ENCODE peak calls at places on chromosomes 3 and 15, in nine cellular contexts. One of them, this sample, is unnamed. For H3K4me1, the result is how much of the 10 kb centered on the place peaks cover.

GRCh38 chr3:168467085-168467714 is 371.5 kb upstream of the GOLIM4 start:
- DNase-seq in stomach: no peak
- DNase-seq in right cardiac atrium: peak
- DNase-seq in body of pancreas: no peak
- DNase-seq in HCT116: no peak
- DNase-seq in upper lobe of left lung: peak
- DNase-seq in mammary epithelial cell: peak
- DNase-seq in ascending aorta: no peak
- DNase-seq in GM23338: peak
- DNase-seq in this sample: peak

GRCh38 chr15:78035319-78035718 is 42.2 kb downstream of the TBC1D2B start:
- DNase-seq in upper lobe of left lung: peak
- DNase-seq in body of pancreas: no peak
- DNase-seq in HCT116: no peak
- DNase-seq in right cardiac atrium: no peak
- DNase-seq in stomach: peak
- DNase-seq in ascending aorta: no peak
- DNase-seq in GM23338: no peak
- DNase-seq in mammary epithelial cell: no peak
- DNase-seq in this sample: no peak

GRCh38 chr3:119388577-119388976 is 74.8 kb downstream of the TMEM39A start:
- DNase-seq in HCT116: no peak
- DNase-seq in mammary epithelial cell: no peak
- DNase-seq in right cardiac atrium: no peak
- DNase-seq in ascending aorta: no peak
- DNase-seq in stomach: no peak
- DNase-seq in GM23338: peak
- DNase-seq in upper lobe of left lung: no peak
- DNase-seq in body of pancreas: peak
- DNase-seq in this sample: no peak

GRCh38 chr15:31468911-31469800 is 142.5 kb downstream of the KLF13 start:
- DNase-seq in mammary epithelial cell: no peak
- DNase-seq in stomach: no peak
- DNase-seq in body of pancreas: no peak
- DNase-seq in ascending aorta: peak
- DNase-seq in GM23338: no peak
- DNase-seq in right cardiac atrium: peak
- DNase-seq in upper lobe of left lung: no peak
- DNase-seq in HCT116: no peak
- DNase-seq in this sample: peak

GRCh38 chr3:151268267-151269235 is 9.8 kb downstream of the P2RY14 start:
- DNase-seq in body of pancreas: no peak
- DNase-seq in upper lobe of left lung: no peak
- DNase-seq in mammary epithelial cell: no peak
- DNase-seq in HCT116: no peak
- DNase-seq in stomach: no peak
- DNase-seq in ascending aorta: no peak
- DNase-seq in right cardiac atrium: no peak
- DNase-seq in GM23338: no peak
- DNase-seq in this sample: peak

GRCh38 chr15:71301958-71302621 is 186.8 kb downstream of the THSD4 start:
- DNase-seq in mammary epithelial cell: no peak
- DNase-seq in HCT116: no peak
- DNase-seq in body of pancreas: no peak
- DNase-seq in stomach: no peak
- DNase-seq in right cardiac atrium: no peak
- DNase-seq in GM23338: no peak
- DNase-seq in upper lobe of left lung: no peak
- DNase-seq in ascending aorta: no peak
- DNase-seq in this sample: no peak

GRCh38 chr3:69200384-69201068 is 78.1 kb upstream of the LMOD3 start:
- DNase-seq in right cardiac atrium: no peak
- DNase-seq in ascending aorta: no peak
- DNase-seq in body of pancreas: peak
- DNase-seq in mammary epithelial cell: peak
- DNase-seq in HCT116: no peak
- DNase-seq in upper lobe of left lung: peak
- DNase-seq in GM23338: peak
- DNase-seq in stomach: peak
- DNase-seq in this sample: peak

GRCh38 chr3:131541288-131541687 is 38.5 kb upstream of the MRPL3 start:
- DNase-seq in mammary epithelial cell: no peak
- DNase-seq in GM23338: no peak
- DNase-seq in HCT116: no peak
- DNase-seq in ascending aorta: no peak
- DNase-seq in body of pancreas: no peak
- DNase-seq in upper lobe of left lung: no peak
- DNase-seq in stomach: no peak
- DNase-seq in right cardiac atrium: no peak
- DNase-seq in this sample: no peak

GRCh38 chr3:69941037-69941436 is 58.5 kb upstream of the SAMMSON start:
- DNase-seq in HCT116: no peak
- DNase-seq in body of pancreas: no peak
- DNase-seq in GM23338: no peak
- DNase-seq in upper lobe of left lung: no peak
- DNase-seq in right cardiac atrium: no peak
- DNase-seq in ascending aorta: no peak
- DNase-seq in mammary epithelial cell: no peak
- DNase-seq in stomach: no peak
- DNase-seq in this sample: no peak

GRCh38 chr3:23944007-23944760 is 902 bp upstream of the NR1D2 start:
- DNase-seq in ascending aorta: no peak
- DNase-seq in GM23338: no peak
- DNase-seq in right cardiac atrium: no peak
- DNase-seq in upper lobe of left lung: no peak
- DNase-seq in stomach: no peak
- DNase-seq in body of pancreas: no peak
- DNase-seq in HCT116: no peak
- DNase-seq in mammary epithelial cell: no peak
- DNase-seq in this sample: no peak

GRCh38 chr3:137224464-137224863 is 266.7 kb downstream of the IL20RB start:
- DNase-seq in upper lobe of left lung: no peak
- DNase-seq in right cardiac atrium: no peak
- DNase-seq in body of pancreas: no peak
- DNase-seq in HCT116: no peak
- DNase-seq in ascending aorta: no peak
- DNase-seq in stomach: no peak
- DNase-seq in GM23338: no peak
- DNase-seq in mammary epithelial cell: no peak
- DNase-seq in this sample: no peak

GRCh38 chr3:87370007-87370406 is 93.6 kb upstream of the POU1F1 start:
- DNase-seq in right cardiac atrium: no peak
- DNase-seq in body of pancreas: no peak
- DNase-seq in upper lobe of left lung: no peak
- DNase-seq in mammary epithelial cell: no peak
- DNase-seq in stomach: no peak
- DNase-seq in HCT116: no peak
- DNase-seq in ascending aorta: no peak
- DNase-seq in GM23338: peak
- DNase-seq in this sample: no peak

GRCh38 chr15:98382139-98382538 is 266.2 kb upstream of the IGF1R start:
- DNase-seq in right cardiac atrium: no peak
- DNase-seq in mammary epithelial cell: no peak
- DNase-seq in GM23338: peak
- DNase-seq in HCT116: no peak
- DNase-seq in ascending aorta: no peak
- DNase-seq in stomach: no peak
- DNase-seq in upper lobe of left lung: no peak
- DNase-seq in body of pancreas: no peak
- DNase-seq in this sample: no peak

GRCh38 chr3:41419809-41420208 is 220.5 kb downstream of the CTNNB1 start:
- DNase-seq in HCT116: no peak
- DNase-seq in GM23338: no peak
- DNase-seq in ascending aorta: no peak
- DNase-seq in right cardiac atrium: peak
- DNase-seq in body of pancreas: no peak
- DNase-seq in mammary epithelial cell: no peak
- DNase-seq in stomach: no peak
- DNase-seq in upper lobe of left lung: no peak
- DNase-seq in this sample: no peak

GRCh38 chr3:72888546-72889309 is 882 bp downstream of the GXYLT2 start:
- DNase-seq in ascending aorta: no peak
- DNase-seq in mammary epithelial cell: peak
- DNase-seq in body of pancreas: peak
- DNase-seq in upper lobe of left lung: no peak
- DNase-seq in right cardiac atrium: no peak
- DNase-seq in HCT116: no peak
- DNase-seq in stomach: no peak
- DNase-seq in GM23338: peak
- DNase-seq in this sample: no peak

DNA sequence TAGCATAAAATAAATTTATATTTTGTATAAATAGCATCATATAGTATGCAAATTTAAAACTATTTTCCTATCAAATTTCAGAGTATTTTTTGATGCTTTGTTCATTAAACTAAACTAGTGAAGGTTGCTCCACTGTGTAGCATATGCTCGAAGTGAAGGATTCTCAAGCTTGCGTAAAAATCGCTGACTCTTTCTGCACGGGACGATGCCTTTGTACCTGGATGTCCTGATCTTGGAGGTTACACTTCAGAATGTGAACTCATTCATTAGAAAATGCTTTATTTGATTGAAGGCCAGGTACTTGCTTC is 305.0 kb downstream of the WDR72 start:
- DNase-seq in GM23338: no peak
- DNase-seq in HCT116: no peak
- DNase-seq in mammary epithelial cell: no peak
- DNase-seq in ascending aorta: no peak
- DNase-seq in body of pancreas: peak
- DNase-seq in right cardiac atrium: no peak
- DNase-seq in stomach: no peak
- DNase-seq in upper lobe of left lung: no peak
- DNase-seq in this sample: no peak
- H3K4me3 ChIP-seq in GM23338: no peak
- H3K4me3 ChIP-seq in HCT116: no peak
- H3K4me3 ChIP-seq in mammary epithelial cell: no peak
- H3K4me3 ChIP-seq in ascending aorta: no peak
- H3K4me3 ChIP-seq in body of pancreas: no peak
- H3K4me3 ChIP-seq in right cardiac atrium: no peak
- H3K4me3 ChIP-seq in stomach: no peak
- H3K4me3 ChIP-seq in upper lobe of left lung: no peak
- H3K4me3 ChIP-seq in this sample: no peak

DNA sequence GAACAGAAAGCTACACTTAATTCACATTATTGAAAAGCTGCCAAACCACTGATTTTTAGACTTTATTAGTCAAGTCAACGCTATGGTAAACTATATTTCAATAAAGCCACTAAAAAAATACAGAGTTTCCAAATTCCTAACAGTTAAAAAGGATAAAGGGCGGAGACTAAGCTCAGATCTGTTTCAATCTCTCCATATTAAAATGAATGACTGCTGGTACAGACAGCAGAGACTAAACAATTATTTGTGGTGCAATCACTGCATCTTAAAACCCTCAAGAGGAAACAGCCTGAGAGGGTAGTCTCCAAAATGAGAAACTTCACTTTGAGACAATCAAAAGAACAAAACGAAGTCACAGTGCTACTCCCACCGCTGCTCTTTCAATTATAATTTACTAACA is 1.3 kb downstream of the UBP1 start:
- DNase-seq in ascending aorta: no peak
- DNase-seq in body of pancreas: no peak
- DNase-seq in HCT116: no peak
- DNase-seq in stomach: no peak
- DNase-seq in mammary epithelial cell: no peak
- DNase-seq in GM23338: no peak
- DNase-seq in right cardiac atrium: no peak
- DNase-seq in upper lobe of left lung: no peak
- DNase-seq in this sample: no peak
- H3K4me1 ChIP-seq in ascending aorta: under half
- H3K4me1 ChIP-seq in body of pancreas: half or more
- H3K4me1 ChIP-seq in HCT116: under half
- H3K4me1 ChIP-seq in stomach: half or more
- H3K4me1 ChIP-seq in mammary epithelial cell: under half
- H3K4me1 ChIP-seq in GM23338: under half
- H3K4me1 ChIP-seq in right cardiac atrium: under half
- H3K4me1 ChIP-seq in upper lobe of left lung: under half
- H3K4me1 ChIP-seq in this sample: under half

GRCh38 chr3:19229086-19229485 is 80.8 kb downstream of the KCNH8 start:
- DNase-seq in mammary epithelial cell: no peak
- DNase-seq in body of pancreas: no peak
- DNase-seq in right cardiac atrium: no peak
- DNase-seq in stomach: no peak
- DNase-seq in HCT116: no peak
- DNase-seq in ascending aorta: no peak
- DNase-seq in GM23338: no peak
- DNase-seq in upper lobe of left lung: no peak
- DNase-seq in this sample: no peak
- H3K4me3 ChIP-seq in mammary epithelial cell: no peak
- H3K4me3 ChIP-seq in body of pancreas: no peak
- H3K4me3 ChIP-seq in right cardiac atrium: no peak
- H3K4me3 ChIP-seq in stomach: no peak
- H3K4me3 ChIP-seq in HCT116: no peak
- H3K4me3 ChIP-seq in ascending aorta: no peak
- H3K4me3 ChIP-seq in GM23338: no peak
- H3K4me3 ChIP-seq in upper lobe of left lung: no peak
- H3K4me3 ChIP-seq in this sample: no peak

DNA sequence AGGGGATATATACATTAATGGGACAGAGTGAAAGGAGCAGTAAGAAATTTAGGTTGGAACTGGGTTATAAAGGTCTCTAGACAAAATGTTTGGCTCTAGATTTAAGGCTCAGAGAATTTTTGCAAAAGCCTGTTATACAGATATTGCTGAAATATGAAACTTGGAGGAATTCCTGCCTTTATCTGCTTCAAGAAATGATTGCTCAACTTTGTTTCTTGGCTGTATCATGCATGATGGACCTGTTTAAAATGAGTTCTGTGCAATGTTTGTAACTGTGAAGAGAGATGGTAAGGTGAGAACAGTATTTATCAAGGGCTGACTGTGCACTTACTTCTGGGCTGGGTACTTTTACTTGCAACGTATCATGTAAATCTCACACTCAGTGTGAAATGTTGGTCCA is 3.3 kb downstream of the CRYBG3 start:
- DNase-seq in GM23338: no peak
- DNase-seq in ascending aorta: no peak
- DNase-seq in right cardiac atrium: no peak
- DNase-seq in body of pancreas: no peak
- DNase-seq in upper lobe of left lung: no peak
- DNase-seq in mammary epithelial cell: no peak
- DNase-seq in HCT116: no peak
- DNase-seq in stomach: no peak
- DNase-seq in this sample: no peak
- H3K4me1 ChIP-seq in GM23338: under half
- H3K4me1 ChIP-seq in ascending aorta: under half
- H3K4me1 ChIP-seq in right cardiac atrium: under half
- H3K4me1 ChIP-seq in body of pancreas: under half
- H3K4me1 ChIP-seq in upper lobe of left lung: under half
- H3K4me1 ChIP-seq in mammary epithelial cell: under half
- H3K4me1 ChIP-seq in HCT116: under half
- H3K4me1 ChIP-seq in stomach: under half
- H3K4me1 ChIP-seq in this sample: under half

DNA sequence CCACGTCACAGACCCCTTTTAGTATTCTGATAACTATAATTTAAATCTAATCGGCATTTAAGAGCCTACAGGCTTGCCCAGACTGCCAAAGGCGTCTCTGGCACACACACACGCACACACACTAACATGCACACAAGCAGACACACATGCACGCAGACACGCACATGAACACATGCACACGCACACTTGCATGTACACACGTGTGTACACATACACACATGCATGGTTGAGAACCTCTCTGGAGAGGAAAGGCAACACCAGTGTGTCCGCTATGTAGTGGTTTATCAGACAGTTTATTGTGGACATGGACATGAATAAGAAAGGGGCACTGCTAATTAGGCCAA is 102.1 kb downstream of the FBLN2 start:
- DNase-seq in body of pancreas: no peak
- DNase-seq in mammary epithelial cell: no peak
- DNase-seq in GM23338: no peak
- DNase-seq in right cardiac atrium: no peak
- DNase-seq in upper lobe of left lung: no peak
- DNase-seq in ascending aorta: no peak
- DNase-seq in stomach: no peak
- DNase-seq in HCT116: no peak
- DNase-seq in this sample: no peak
- H3K4me3 ChIP-seq in body of pancreas: no peak
- H3K4me3 ChIP-seq in mammary epithelial cell: no peak
- H3K4me3 ChIP-seq in GM23338: no peak
- H3K4me3 ChIP-seq in right cardiac atrium: no peak
- H3K4me3 ChIP-seq in upper lobe of left lung: no peak
- H3K4me3 ChIP-seq in ascending aorta: no peak
- H3K4me3 ChIP-seq in stomach: no peak
- H3K4me3 ChIP-seq in HCT116: peak
- H3K4me3 ChIP-seq in this sample: no peak